ENCODE peak calls at places on chromosomes 16 and 17, in four cellular contexts. X is HepG2, L is dorsolateral prefrontal cortex, S is GM12878. W is an unnamed sample.

GRCh38 chr17:1511756-1512321 is 4.6 kb downstream of the INPP5K start:
- DNase-seq in L (no peak), X (no peak), S (no peak), W (no peak)

GRCh38 chr17:64741038-64741641 is 79.0 kb upstream of the SMURF2 start:
- DNase-seq in L (no peak), X (no peak), S (no peak), W (no peak)

GRCh38 chr16:48901712-48902374 is 291.9 kb upstream of the N4BP1 start:
- DNase-seq in S (no peak), X (no peak), L (no peak), W (no peak)

GRCh38 chr16:28210979-28211505 is 723 bp downstream of the XPO6 start:
- DNase-seq in S (no peak), L (peak; percentile 53), X (peak; percentile 35), W (peak; percentile 44)

GRCh38 chr17:62802531-62803205 is 5.4 kb downstream of the MARCHF10 start:
- DNase-seq in S (no peak), X (no peak), L (no peak), W (no peak)

GRCh38 chr16:14405611-14406537 is 224.2 kb downstream of the PARN start:
- DNase-seq in S (peak; percentile 77), L (no peak), X (peak; percentile 90), W (peak; percentile 37)

GRCh38 chr17:83119987-83120864 is 40.8 kb downstream of the METRNL start:
- DNase-seq in L (no peak), X (no peak), S (peak; percentile 60), W (no peak)

GRCh38 chr16:19916064-19916463 is 31.4 kb upstream of the GPRC5B start:
- DNase-seq in L (no peak), X (no peak), S (no peak), W (no peak)

GRCh38 chr17:73643012-73643845 is 1.0 kb downstream of the SDK2 start:
- DNase-seq in X (no peak), L (no peak), S (no peak), W (no peak)

GRCh38 chr17:3318336-3318735 is 20.2 kb upstream of the OR3A1 start:
- DNase-seq in X (no peak), L (no peak), S (no peak), W (no peak)

GRCh38 chr17:43169561-43170139 is 1.4 kb upstream of the NBR1 start:
- DNase-seq in L (no peak), X (peak; percentile 84), S (no peak), W (peak; percentile 38)

GRCh38 chr17:79031996-79032875 is 8.3 kb downstream of the C1QTNF1 start:
- DNase-seq in L (no peak), S (no peak), X (no peak), W (no peak)

GRCh38 chr17:30086896-30087295 is 29.7 kb upstream of the NSRP1 start:
- DNase-seq in L (no peak), S (no peak), X (no peak), W (no peak)

GRCh38 chr17:45719335-45720071 is 64.6 kb upstream of the CRHR1 start:
- DNase-seq in S (no peak), X (peak; percentile 41), L (peak; percentile 74), W (peak; percentile 46)

GRCh38 chr16:89009343-89010209 is 32.6 kb upstream of the CBFA2T3 start:
- DNase-seq in L (peak; percentile 14), S (no peak), X (no peak), W (peak; percentile 67)

GRCh38 chr17:68141050-68141449 is 105.5 kb downstream of the KPNA2 start:
- DNase-seq in X (no peak), S (no peak), L (no peak), W (no peak)

GRCh38 chr17:45907720-45908395 is 13.5 kb downstream of the MAPT start:
- DNase-seq in S (no peak), X (no peak), L (peak; percentile 75), W (no peak)

GRCh38 chr17:3695723-3696411 is at the start of gene P2RX5:
- DNase-seq in X (no peak), S (no peak), L (no peak), W (no peak)

GRCh38 chr17:70307430-70307829 is 138.1 kb downstream of the KCNJ2 start:
- DNase-seq in L (no peak), S (no peak), X (no peak), W (no peak)

GRCh38 chr16:67959520-67959919 is 8.9 kb downstream of the SLC12A4 start:
- DNase-seq in X (no peak), L (no peak), S (no peak), W (no peak)

GRCh38 chr17:55443904-55444303 is 22.3 kb upstream of the MMD start:
- DNase-seq in S (no peak), L (no peak), X (no peak), W (no peak)

GRCh38 chr16:22315979-22316378 is 18.8 kb downstream of the POLR3E start:
- DNase-seq in L (no peak), X (no peak), S (no peak), W (no peak)

GRCh38 chr17:9104370-9105041 is 83.2 kb downstream of the NTN1 start:
- DNase-seq in X (no peak), S (no peak), L (no peak), W (no peak)

GRCh38 chr16:69035375-69035774 is 70.1 kb upstream of the HAS3 start:
- DNase-seq in S (no peak), X (no peak), L (no peak), W (no peak)

GRCh38 chr16:69036399-69037091 is 68.9 kb upstream of the HAS3 start:
- DNase-seq in S (no peak), X (no peak), L (no peak), W (no peak)

GRCh38 chr16:69037373-69038160 is 67.9 kb upstream of the HAS3 start:
- DNase-seq in X (no peak), L (no peak), S (no peak), W (no peak)

GRCh38 chr16:69040144-69040909 is 65.1 kb upstream of the HAS3 start:
- DNase-seq in X (peak; percentile 89), L (no peak), S (no peak), W (no peak)

DNA sequence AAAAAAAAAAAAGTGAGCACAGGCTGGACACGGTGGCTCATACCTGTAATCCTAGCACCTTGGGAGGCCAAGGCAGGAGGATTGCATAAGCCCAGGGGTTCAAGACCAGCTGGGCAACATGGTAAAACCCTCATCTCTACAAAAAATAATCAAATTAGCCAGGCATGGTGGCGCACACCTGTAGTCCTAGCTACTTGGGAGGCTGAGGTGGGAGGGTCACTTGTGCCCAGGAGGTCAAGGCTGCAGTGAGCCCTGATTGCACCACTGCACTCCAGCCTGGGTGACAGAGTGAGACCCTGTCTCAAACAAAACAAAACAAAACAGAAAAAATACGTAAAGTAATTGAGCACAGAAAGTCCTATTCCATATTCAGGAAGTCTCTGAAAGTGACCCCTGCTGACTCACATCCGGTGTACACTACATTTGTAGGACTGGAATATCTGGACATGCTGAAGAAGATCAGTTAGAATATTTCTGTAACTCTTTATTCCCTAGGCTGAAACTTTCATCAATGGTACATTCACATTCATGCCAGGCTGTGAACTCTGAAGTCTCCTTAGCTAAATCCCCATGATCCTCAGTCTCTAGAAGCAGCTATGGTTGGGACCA is 66.0 kb upstream of the HAS3 start:
- DNase-seq in S (no peak), X (peak; percentile 72), L (no peak), W (no peak)
- TF ChIP-seq CTCF in S (no peak), X (no peak), L (no peak), W (no peak)

GRCh38 chr17:38970128-38970527 is 2.9 kb upstream of the FBXO47 start:
- DNase-seq in S (no peak), L (no peak), X (no peak), W (no peak)
- TF ChIP-seq CTCF in S (no peak), L (no peak), X (no peak), W (no peak)

GRCh38 chr17:35068249-35068648 is 4.7 kb upstream of the RFFL start:
- DNase-seq in S (no peak), X (no peak), L (no peak), W (no peak)

GRCh38 chr17:35062284-35062683 is 1.2 kb downstream of the RFFL start:
- DNase-seq in S (no peak), X (no peak), L (no peak), W (no peak)

GRCh38 chr17:35069311-35069710 is 5.8 kb upstream of the RFFL start:
- DNase-seq in S (no peak), L (no peak), X (no peak), W (peak; percentile 32)

GRCh38 chr17:35065880-35066279 is 2.4 kb upstream of the RFFL start:
- DNase-seq in S (no peak), L (no peak), X (no peak), W (no peak)

GRCh38 chr17:35063514-35064223 is at the start of gene RFFL:
- DNase-seq in L (peak; percentile 92), X (peak; percentile 98), S (peak; percentile 98), W (peak; percentile 94)
- TF ChIP-seq CTCF in L (no peak), X (peak; percentile 80), S (peak; percentile 48), W (peak; percentile 16)

GRCh38 chr17:56594528-56595418 is 1.3 kb downstream of the NOG start:
- DNase-seq in L (no peak), S (no peak), X (no peak), W (no peak)
- TF ChIP-seq CTCF in L (no peak), S (no peak), X (no peak), W (no peak)

GRCh38 chr17:76153640-76154039 is 12.6 kb upstream of the FOXJ1 start:
- DNase-seq in L (no peak), S (no peak), X (peak; percentile 58), W (peak; percentile 63)
- TF ChIP-seq CTCF in L (no peak), S (no peak), X (peak; percentile 66), W (peak; percentile 64)

DNA sequence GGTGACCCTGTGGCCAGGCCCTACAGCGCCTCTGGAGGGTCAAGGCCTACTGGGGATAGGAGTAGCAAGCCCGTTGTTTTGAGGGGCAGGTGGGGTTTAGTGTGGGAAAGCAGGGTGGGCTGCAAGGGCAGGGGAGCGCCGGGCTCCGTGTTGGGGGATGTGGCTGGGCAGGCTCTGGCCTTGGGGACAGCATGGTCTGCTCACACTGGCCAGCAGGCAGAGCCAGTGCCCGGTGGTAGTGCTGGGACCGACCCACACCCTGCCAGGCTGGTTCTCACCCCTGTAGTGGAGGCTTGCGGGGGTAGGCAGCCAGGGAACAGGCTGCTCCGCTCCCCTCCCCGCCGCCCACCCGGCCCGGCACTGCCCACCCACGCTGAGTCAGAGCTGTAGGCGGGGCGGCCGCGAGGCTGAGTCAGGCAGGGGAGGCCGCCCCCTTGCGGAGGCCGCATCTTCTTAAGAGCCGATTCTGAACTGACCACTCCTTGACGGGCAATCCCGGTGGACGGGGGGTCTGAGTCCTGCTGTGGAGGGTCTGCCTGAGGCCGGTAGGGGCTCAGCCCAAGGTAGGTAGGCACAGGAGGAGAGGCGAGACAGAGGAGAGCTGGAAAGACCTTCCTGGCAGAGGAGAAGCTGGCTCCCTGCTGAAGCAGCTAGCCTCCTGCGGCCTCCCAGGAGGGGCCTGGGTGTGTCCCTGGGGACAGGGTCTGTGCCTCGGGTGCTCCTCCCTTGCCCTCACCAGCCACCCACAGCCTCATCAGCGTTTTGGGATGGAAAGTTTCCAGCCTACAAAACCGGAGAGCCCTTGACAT is 62.4 kb downstream of the BAIAP2 start:
- DNase-seq in S (no peak), L (peak; percentile 84), X (peak; percentile 65), W (no peak)
- TF ChIP-seq CTCF in S (peak; percentile 57), L (peak; percentile 49), X (peak; percentile 99), W (no peak)

GRCh38 chr17:57956311-57957119 is 1.3 kb upstream of the CUEDC1 start:
- DNase-seq in S (peak; percentile 62), L (no peak), X (no peak), W (no peak)

GRCh38 chr17:57954421-57955182 is 610 bp downstream of the CUEDC1 start:
- DNase-seq in X (no peak), L (peak; percentile 54), S (no peak), W (peak; percentile 71)

GRCh38 chr17:57953703-57954420 is 1.4 kb downstream of the CUEDC1 start:
- DNase-seq in L (no peak), S (no peak), X (no peak), W (no peak)

GRCh38 chr17:57957120-57957850 is 2.1 kb upstream of the CUEDC1 start:
- DNase-seq in S (no peak), X (no peak), L (no peak), W (no peak)

GRCh38 chr17:57955183-57955952 is at the start of gene CUEDC1:
- DNase-seq in L (peak; percentile 70), S (no peak), X (no peak), W (peak; percentile 90)
- TF ChIP-seq CTCF in L (no peak), S (peak; percentile 29), X (peak; percentile 52), W (peak; percentile 22)

W was measured in Caco-2.